ENCODE peak calls at places on chromosomes 13 and 19, in seven cellular contexts. U is heart left ventricle, D is type B pancreatic cell, O is choroid plexus epithelial cell, B is GM10248, Q is hepatocyte, E is breast epithelium. P is an unnamed sample.
A peak's percentile ranks its signal among the peaks of the same experiment; 100 is the strongest.

GRCh38 chr13:30234763-30235162 is 72.6 kb downstream of the KATNAL1 start:
- DNase-seq in U (no peak), D (no peak), O (no peak), B (no peak), Q (no peak), E (no peak), P (no peak)

GRCh38 chr13:99955747-99956472 is 15.7 kb downstream of the ZIC5 start:
- DNase-seq in U (no peak), D (no peak), O (peak; percentile 57), B (no peak), Q (no peak), E (no peak), P (no peak)

GRCh38 chr13:93328943-93329342 is 102.3 kb downstream of the GPC6 start:
- DNase-seq in U (no peak), D (no peak), O (peak; percentile 41), B (no peak), Q (peak; percentile 18), E (no peak), P (no peak)

GRCh38 chr19:41323430-41324125 is 13.6 kb downstream of the CCDC97 start:
- DNase-seq in U (peak; percentile 67), D (no peak), O (peak; percentile 98), B (no peak), Q (peak; percentile 88), E (no peak), P (no peak)

GRCh38 chr19:3458595-3459284 is 21.6 kb downstream of the SMIM24 start:
- DNase-seq in U (peak; percentile 68), D (no peak), O (peak; percentile 56), B (no peak), Q (peak; percentile 79), E (no peak), P (no peak)

GRCh38 chr13:29924951-29925350 is 74.5 kb upstream of the UBL3 start:
- DNase-seq in U (no peak), D (no peak), O (no peak), B (no peak), Q (no peak), E (no peak), P (no peak)

GRCh38 chr13:67150608-67151007 is 79.5 kb downstream of the PCDH9 start:
- DNase-seq in U (no peak), D (no peak), O (no peak), B (no peak), Q (no peak), E (no peak), P (no peak)

GRCh38 chr19:40217027-40217810 is 965 bp downstream of the TTC9B start:
- DNase-seq in U (no peak), D (no peak), O (no peak), B (no peak), Q (peak; percentile 86), E (no peak), P (peak; percentile 52)

GRCh38 chr19:1483067-1483978 is 4.3 kb upstream of the C19orf25 start:
- DNase-seq in U (peak; percentile 16), D (no peak), O (no peak), B (no peak), Q (no peak), E (no peak), P (no peak)

GRCh38 chr13:51625555-51626345 is 41.5 kb downstream of the WDFY2 start:
- DNase-seq in U (peak; percentile 42), D (no peak), O (no peak), B (no peak), Q (no peak), E (no peak), P (no peak)

GRCh38 chr13:100530645-100531044 is 57.9 kb downstream of the GGACT start:
- DNase-seq in U (no peak), D (peak; percentile 20), O (peak; percentile 69), B (no peak), Q (no peak), E (no peak), P (no peak)

GRCh38 chr19:40808021-40808325 is 9.0 kb downstream of the EGLN2 start:
- DNase-seq in U (no peak), D (no peak), O (no peak), B (no peak), Q (no peak), E (no peak), P (no peak)

GRCh38 chr19:650121-650520 is 10.4 kb downstream of the FGF22 start:
- DNase-seq in U (no peak), D (no peak), O (no peak), B (no peak), Q (no peak), E (no peak), P (no peak)

GRCh38 chr13:34207334-34207733 is 389.4 kb downstream of the RFC3 start:
- DNase-seq in U (peak; percentile 29), D (no peak), O (peak; percentile 93), B (no peak), Q (peak; percentile 43), E (no peak), P (no peak)

GRCh38 chr19:18006895-18007604 is 920 bp upstream of the ARRDC2 start:
- DNase-seq in U (peak; percentile 88), D (peak; percentile 88), O (peak; percentile 81), B (peak; percentile 87), Q (peak; percentile 89), E (peak; percentile 80), P (peak; percentile 91)

GRCh38 chr13:94112227-94112626 is 367.3 kb downstream of the DCT start:
- DNase-seq in U (no peak), D (no peak), O (peak; percentile 96), B (no peak), Q (no peak), E (no peak), P (no peak)

GRCh38 chr13:19862511-19863313 is 737 bp downstream of the ZMYM5 start:
- DNase-seq in U (peak; percentile 21), D (no peak), O (peak; percentile 32), B (peak; percentile 43), Q (peak; percentile 56), E (no peak), P (peak; percentile 50)

GRCh38 chr19:44401108-44401786 is at the start of gene ZNF285:
- DNase-seq in U (peak; percentile 95), D (peak; percentile 95), O (peak; percentile 96), B (peak; percentile 57), Q (peak; percentile 97), E (peak; percentile 90), P (peak; percentile 62)

GRCh38 chr13:33761744-33762143 is 56.2 kb upstream of the RFC3 start:
- DNase-seq in U (no peak), D (no peak), O (peak; percentile 61), B (no peak), Q (no peak), E (no peak), P (no peak)

GRCh38 chr13:21342699-21343442 is 116.2 kb downstream of the ZDHHC20 start:
- DNase-seq in U (no peak), D (no peak), O (no peak), B (no peak), Q (no peak), E (no peak), P (no peak)

GRCh38 chr19:49497047-49497789 is 984 bp downstream of the RPS11 start:
- DNase-seq in U (peak; percentile 63), D (no peak), O (peak; percentile 71), B (peak; percentile 56), Q (peak; percentile 83), E (no peak), P (peak; percentile 57)

GRCh38 chr19:18762125-18763023 is 28.7 kb downstream of the COMP start:
- DNase-seq in U (peak; percentile 70), D (no peak), O (peak; percentile 57), B (no peak), Q (peak; percentile 79), E (peak; percentile 96), P (no peak)

GRCh38 chr19:44303976-44304568 is 753 bp downstream of the ZNF235 start:
- DNase-seq in U (no peak), D (no peak), O (no peak), B (peak; percentile 17), Q (peak; percentile 39), E (no peak), P (peak; percentile 11)

GRCh38 chr13:22748866-22749586 is 431.8 kb upstream of the SGCG start:
- DNase-seq in U (no peak), D (no peak), O (no peak), B (no peak), Q (no peak), E (no peak), P (no peak)

GRCh38 chr19:49699364-49699763 is 8.4 kb downstream of the CPT1C start:
- DNase-seq in U (no peak), D (no peak), O (no peak), B (no peak), Q (no peak), E (no peak), P (no peak)

GRCh38 chr19:47609885-47610545 is 1.1 kb downstream of the BICRA start:
- DNase-seq in U (peak; percentile 46), D (peak; percentile 72), O (peak; percentile 59), B (no peak), Q (peak; percentile 66), E (no peak), P (peak; percentile 47)

GRCh38 chr19:3080281-3080680 is 13.9 kb upstream of the GNA11 start:
- DNase-seq in U (peak; percentile 27), D (no peak), O (peak; percentile 81), B (no peak), Q (no peak), E (no peak), P (no peak)

GRCh38 chr13:97810152-97810551 is 143.3 kb upstream of the IPO5 start:
- DNase-seq in U (no peak), D (no peak), O (peak; percentile 59), B (no peak), Q (peak; percentile 52), E (no peak), P (no peak)
- TF ChIP-seq CTCF in U (peak; percentile 15), D (peak; percentile 73), O (peak; percentile 67), B (peak; percentile 21), Q (peak; percentile 60), E (no peak), P (no peak)

GRCh38 chr19:4474504-4475136 is 2.5 kb downstream of the HDGFL2 start:
- DNase-seq in U (no peak), D (no peak), O (peak; percentile 82), B (peak; percentile 86), Q (peak; percentile 81), E (no peak), P (peak; percentile 85)
- TF ChIP-seq CTCF in U (no peak), D (no peak), O (no peak), B (no peak), Q (no peak), E (no peak), P (no peak)

DNA sequence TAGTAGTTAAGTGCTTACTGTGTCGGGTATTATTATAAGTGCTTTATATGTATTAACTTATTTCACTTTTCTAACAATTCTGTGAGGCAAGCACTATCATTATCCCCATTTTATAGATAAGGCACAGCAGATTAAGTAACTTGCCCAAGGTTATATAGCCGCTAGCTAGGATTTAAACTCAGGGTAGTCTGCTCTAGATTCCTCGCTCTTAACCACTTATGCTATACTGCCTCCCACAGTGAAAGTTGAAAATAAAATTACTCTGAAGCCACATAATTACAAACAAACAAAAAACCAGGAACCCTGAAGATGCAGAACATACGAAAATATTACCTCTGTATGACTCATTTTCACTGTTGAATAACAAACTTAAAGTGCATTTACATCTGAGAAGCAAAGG is 3.9 kb downstream of the TEX30 start:
- DNase-seq in U (no peak), D (no peak), O (peak; percentile 51), B (no peak), Q (no peak), E (no peak), P (no peak)
- TF ChIP-seq CTCF in U (no peak), D (no peak), O (peak; percentile 7), B (no peak), Q (no peak), E (no peak), P (no peak)

GRCh38 chr19:45883586-45883880 is 2.4 kb downstream of the IRF2BP1 start:
- DNase-seq in U (no peak), D (no peak), O (no peak), B (no peak), Q (no peak), E (no peak), P (no peak)
- TF ChIP-seq CTCF in U (no peak), D (peak; percentile 29), O (no peak), B (no peak), Q (no peak), E (no peak), P (no peak)

P was measured in GM20000.